ENCODE peak calls at places on chromosomes 13 and 19, in ten cellular contexts. I is GM12865; W is chondrocyte; S is T-helper 2 cell; D is activated effector memory CD4-positive, alpha-beta T cell treated with anti-CD3 and anti-CD28 coated beads, Interleukin-2, amount 50 U/mL, for 16 hours; X is tibial nerve; K is AG10803; Y is dorsolateral prefrontal cortex; H is stomach; V is stimulated activated CD4-positive, alpha-beta T cell treated with anti-CD3 and anti-CD28 coated beads, TNF-alpha, amount 100 ng/mL, for 48 hours. B is an unnamed sample.

GRCh38 chr13:41137951-41138350 is 5.3 kb upstream of the KBTBD6 start:
- DNase-seq in I (no peak), W (no peak), S (no peak), D (no peak), X (no peak), K (peak; percentile 39), Y (no peak), H (no peak), V (no peak), B (no peak)

GRCh38 chr19:48121909-48122371 is 11.3 kb upstream of the PLA2G4C start:
- DNase-seq in I (peak; percentile 54), W (no peak), S (no peak), D (no peak), X (no peak), K (no peak), Y (no peak), H (no peak), V (no peak), B (peak; percentile 99)

GRCh38 chr19:58079792-58080191 is 18.2 kb downstream of the ZSCAN18 start:
- DNase-seq in I (no peak), W (no peak), S (no peak), D (no peak), X (no peak), K (no peak), Y (no peak), H (no peak), V (no peak), B (no peak)

GRCh38 chr13:35136585-35136984 is 194.5 kb downstream of the NBEA start:
- DNase-seq in I (peak; percentile 2), W (no peak), S (no peak), D (no peak), X (no peak), K (no peak), Y (no peak), H (no peak), V (no peak), B (no peak)

GRCh38 chr13:25806304-25806974 is 245.4 kb downstream of the SHISA2 start:
- DNase-seq in I (peak; percentile 28), W (no peak), S (no peak), D (no peak), X (no peak), K (no peak), Y (no peak), H (no peak), V (no peak), B (no peak)

GRCh38 chr19:34184880-34185491 is 12.7 kb downstream of the LSM14A start:
- DNase-seq in I (peak; percentile 21), W (no peak), S (no peak), D (no peak), X (no peak), K (peak; percentile 74), Y (no peak), H (no peak), V (no peak), B (no peak)

GRCh38 chr13:97116754-97117153 is 105.4 kb upstream of the MBNL2 start:
- DNase-seq in I (peak; percentile 26), W (no peak), S (no peak), D (no peak), X (no peak), K (peak; percentile 33), Y (no peak), H (no peak), V (no peak), B (peak; percentile 69)

GRCh38 chr19:45440259-45440638 is 16.5 kb upstream of the ERCC1 start:
- DNase-seq in I (no peak), W (no peak), S (no peak), D (no peak), X (no peak), K (no peak), Y (no peak), H (no peak), V (no peak), B (no peak)

GRCh38 chr19:7152568-7152967 is 83.1 kb downstream of the ZNF557 start:
- DNase-seq in I (no peak), W (peak; percentile 48), S (no peak), D (no peak), X (no peak), K (peak; percentile 6), Y (no peak), H (no peak), V (no peak), B (no peak)

GRCh38 chr19:11710313-11710712 is 28.4 kb downstream of the ZNF823 start:
- DNase-seq in I (no peak), W (no peak), S (no peak), D (no peak), X (no peak), K (no peak), Y (no peak), H (no peak), V (no peak), B (no peak)

GRCh38 chr13:73334459-73334858 is 275.7 kb downstream of the KLF5 start:
- DNase-seq in I (no peak), W (no peak), S (no peak), D (no peak), X (no peak), K (peak; percentile 9), Y (no peak), H (no peak), V (no peak), B (no peak)

GRCh38 chr13:67061750-67062149 is 168.4 kb downstream of the PCDH9 start:
- DNase-seq in I (no peak), W (no peak), S (no peak), D (no peak), X (no peak), K (no peak), Y (no peak), H (no peak), V (no peak), B (no peak)

GRCh38 chr13:79898996-79899395 is 418.0 kb downstream of the NDFIP2 start:
- DNase-seq in I (no peak), W (no peak), S (no peak), D (no peak), X (no peak), K (no peak), Y (no peak), H (no peak), V (no peak), B (no peak)

GRCh38 chr13:104372128-104372527 is 1305.9 kb upstream of the SLC10A2 start:
- DNase-seq in I (no peak), W (no peak), S (no peak), D (no peak), X (no peak), K (no peak), Y (no peak), H (no peak), V (no peak), B (no peak)